ENCODE peak calls at places on chromosomes 2 and 18, in five cellular contexts. One of them, this sample, is unnamed.

GRCh38 chr18:64803471-64803870 is 654.6 kb upstream of the LINC00305 start:
- DNase-seq in HFFc6: no peak
- DNase-seq in WERI-Rb-1: no peak
- DNase-seq in fibroblast of the aortic adventitia: no peak
- DNase-seq in H9: no peak
- DNase-seq in this sample: no peak

GRCh38 chr2:161418715-161419337 is 2.7 kb downstream of the TBR1 start:
- DNase-seq in H9: peak
- DNase-seq in HFFc6: no peak
- DNase-seq in fibroblast of the aortic adventitia: no peak
- DNase-seq in WERI-Rb-1: no peak
- DNase-seq in this sample: peak

GRCh38 chr2:70498528-70498927 is 55.1 kb downstream of the TGFA start:
- DNase-seq in fibroblast of the aortic adventitia: no peak
- DNase-seq in HFFc6: no peak
- DNase-seq in WERI-Rb-1: no peak
- DNase-seq in H9: no peak
- DNase-seq in this sample: no peak

GRCh38 chr18:72727038-72727690 is 140.6 kb downstream of the NETO1 start:
- DNase-seq in H9: no peak
- DNase-seq in fibroblast of the aortic adventitia: no peak
- DNase-seq in HFFc6: no peak
- DNase-seq in WERI-Rb-1: no peak
- DNase-seq in this sample: no peak

GRCh38 chr2:177754476-177754873 is 318.1 kb downstream of the PDE11A start:
- DNase-seq in WERI-Rb-1: no peak
- DNase-seq in fibroblast of the aortic adventitia: no peak
- DNase-seq in H9: no peak
- DNase-seq in HFFc6: no peak
- DNase-seq in this sample: no peak

GRCh38 chr2:76667764-76668163 is 854.4 kb downstream of the LRRTM4 start:
- DNase-seq in fibroblast of the aortic adventitia: no peak
- DNase-seq in HFFc6: no peak
- DNase-seq in WERI-Rb-1: no peak
- DNase-seq in H9: no peak
- DNase-seq in this sample: no peak

GRCh38 chr18:76686737-76687231 is 135.6 kb upstream of the ZNF236 start:
- DNase-seq in WERI-Rb-1: peak
- DNase-seq in HFFc6: peak
- DNase-seq in H9: peak
- DNase-seq in fibroblast of the aortic adventitia: peak
- DNase-seq in this sample: peak

GRCh38 chr2:233063269-233063975 is 3.3 kb downstream of the INPP5D start:
- DNase-seq in WERI-Rb-1: peak
- DNase-seq in HFFc6: no peak
- DNase-seq in fibroblast of the aortic adventitia: no peak
- DNase-seq in H9: peak
- DNase-seq in this sample: no peak

GRCh38 chr18:75923169-75923568 is 495.7 kb upstream of the SMIM21 start:
- DNase-seq in HFFc6: peak
- DNase-seq in fibroblast of the aortic adventitia: peak
- DNase-seq in WERI-Rb-1: no peak
- DNase-seq in H9: no peak
- DNase-seq in this sample: no peak

GRCh38 chr2:112947374-112947773 is 30.4 kb upstream of the IL36G start:
- DNase-seq in H9: no peak
- DNase-seq in fibroblast of the aortic adventitia: no peak
- DNase-seq in HFFc6: no peak
- DNase-seq in WERI-Rb-1: no peak
- DNase-seq in this sample: no peak

GRCh38 chr2:21175895-21176646 is 52.3 kb downstream of the TDRD15 start:
- DNase-seq in WERI-Rb-1: no peak
- DNase-seq in fibroblast of the aortic adventitia: no peak
- DNase-seq in HFFc6: no peak
- DNase-seq in H9: no peak
- DNase-seq in this sample: no peak

GRCh38 chr2:64359892-64360657 is 93.9 kb upstream of the LGALSL start:
- DNase-seq in HFFc6: peak
- DNase-seq in WERI-Rb-1: no peak
- DNase-seq in H9: peak
- DNase-seq in fibroblast of the aortic adventitia: peak
- DNase-seq in this sample: no peak

GRCh38 chr2:124153713-124154112 is 128.6 kb downstream of the CNTNAP5 start:
- DNase-seq in fibroblast of the aortic adventitia: no peak
- DNase-seq in HFFc6: no peak
- DNase-seq in WERI-Rb-1: peak
- DNase-seq in H9: no peak
- DNase-seq in this sample: no peak

GRCh38 chr2:238742664-238743063 is 105.2 kb upstream of the TWIST2 start:
- DNase-seq in WERI-Rb-1: no peak
- DNase-seq in fibroblast of the aortic adventitia: no peak
- DNase-seq in H9: no peak
- DNase-seq in HFFc6: no peak
- DNase-seq in this sample: no peak

GRCh38 chr2:202908186-202908585 is 3.3 kb downstream of the WDR12 start:
- DNase-seq in WERI-Rb-1: no peak
- DNase-seq in fibroblast of the aortic adventitia: no peak
- DNase-seq in HFFc6: no peak
- DNase-seq in H9: no peak
- DNase-seq in this sample: no peak

GRCh38 chr2:84257871-84258270 is 201.2 kb downstream of the SUCLG1 start:
- DNase-seq in HFFc6: no peak
- DNase-seq in WERI-Rb-1: no peak
- DNase-seq in fibroblast of the aortic adventitia: no peak
- DNase-seq in H9: no peak
- DNase-seq in this sample: no peak

GRCh38 chr2:185583058-185583816 is 155.4 kb upstream of the FSIP2 start:
- DNase-seq in HFFc6: no peak
- DNase-seq in WERI-Rb-1: no peak
- DNase-seq in fibroblast of the aortic adventitia: peak
- DNase-seq in H9: peak
- DNase-seq in this sample: no peak

GRCh38 chr2:54859997-54860701 is 136.7 kb downstream of the EML6 start:
- DNase-seq in HFFc6: peak
- DNase-seq in fibroblast of the aortic adventitia: peak
- DNase-seq in WERI-Rb-1: no peak
- DNase-seq in H9: no peak
- DNase-seq in this sample: no peak

GRCh38 chr18:34809697-34810096 is 99.6 kb downstream of the DTNA start:
- DNase-seq in WERI-Rb-1: peak
- DNase-seq in HFFc6: peak
- DNase-seq in H9: peak
- DNase-seq in fibroblast of the aortic adventitia: peak
- DNase-seq in this sample: no peak
- TF ChIP-seq CTCF in WERI-Rb-1: peak
- TF ChIP-seq CTCF in HFFc6: peak
- TF ChIP-seq CTCF in H9: peak
- TF ChIP-seq CTCF in fibroblast of the aortic adventitia: peak
- TF ChIP-seq CTCF in this sample: no peak

GRCh38 chr2:105313877-105314276 is 15.7 kb downstream of the TGFBRAP1 start:
- DNase-seq in H9: no peak
- DNase-seq in HFFc6: no peak
- DNase-seq in fibroblast of the aortic adventitia: no peak
- DNase-seq in WERI-Rb-1: no peak
- DNase-seq in this sample: no peak

GRCh38 chr2:105317937-105318336 is 11.6 kb downstream of the TGFBRAP1 start:
- DNase-seq in H9: no peak
- DNase-seq in fibroblast of the aortic adventitia: no peak
- DNase-seq in HFFc6: no peak
- DNase-seq in WERI-Rb-1: no peak
- DNase-seq in this sample: no peak

GRCh38 chr2:105320651-105321215 is 8.8 kb downstream of the TGFBRAP1 start:
- DNase-seq in H9: no peak
- DNase-seq in WERI-Rb-1: peak
- DNase-seq in fibroblast of the aortic adventitia: no peak
- DNase-seq in HFFc6: no peak
- DNase-seq in this sample: no peak

DNA sequence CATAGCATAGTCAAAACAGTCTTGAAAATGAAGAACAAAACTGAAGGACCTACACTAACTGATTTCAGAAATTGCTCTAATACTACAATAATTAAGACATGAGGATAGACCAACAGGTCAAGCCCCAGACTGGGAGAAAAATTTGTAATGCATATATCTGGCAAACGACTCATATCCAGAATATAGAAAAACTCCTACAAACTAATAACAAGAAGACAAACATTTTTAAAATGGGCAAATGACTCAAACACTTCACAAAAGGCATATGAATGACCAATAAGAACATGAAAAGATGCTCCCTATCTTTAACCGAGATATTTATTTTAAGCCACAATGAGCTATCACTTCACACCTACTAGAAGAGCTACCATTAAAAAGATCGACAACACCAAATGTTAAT is 14.2 kb downstream of the TGFBRAP1 start:
- DNase-seq in WERI-Rb-1: no peak
- DNase-seq in H9: no peak
- DNase-seq in HFFc6: no peak
- DNase-seq in fibroblast of the aortic adventitia: no peak
- DNase-seq in this sample: no peak
- TF ChIP-seq CTCF in WERI-Rb-1: no peak
- TF ChIP-seq CTCF in H9: no peak
- TF ChIP-seq CTCF in HFFc6: no peak
- TF ChIP-seq CTCF in fibroblast of the aortic adventitia: no peak
- TF ChIP-seq CTCF in this sample: no peak

GRCh38 chr2:114123925-114124324 is 234.0 kb downstream of the ACTR3 start:
- DNase-seq in HFFc6: no peak
- DNase-seq in H9: no peak
- DNase-seq in fibroblast of the aortic adventitia: no peak
- DNase-seq in WERI-Rb-1: no peak
- DNase-seq in this sample: no peak

GRCh38 chr2:114122861-114123391 is 233.0 kb downstream of the ACTR3 start:
- DNase-seq in H9: no peak
- DNase-seq in fibroblast of the aortic adventitia: no peak
- DNase-seq in WERI-Rb-1: no peak
- DNase-seq in HFFc6: no peak
- DNase-seq in this sample: no peak

GRCh38 chr2:114119846-114120348 is 230.0 kb downstream of the ACTR3 start:
- DNase-seq in H9: no peak
- DNase-seq in WERI-Rb-1: peak
- DNase-seq in fibroblast of the aortic adventitia: peak
- DNase-seq in HFFc6: peak
- DNase-seq in this sample: no peak

GRCh38 chr2:114113527-114113926 is 223.6 kb downstream of the ACTR3 start:
- DNase-seq in H9: peak
- DNase-seq in HFFc6: no peak
- DNase-seq in fibroblast of the aortic adventitia: no peak
- DNase-seq in WERI-Rb-1: no peak
- DNase-seq in this sample: no peak

GRCh38 chr2:114118088-114118487 is 228.2 kb downstream of the ACTR3 start:
- DNase-seq in WERI-Rb-1: no peak
- DNase-seq in HFFc6: no peak
- DNase-seq in fibroblast of the aortic adventitia: no peak
- DNase-seq in H9: no peak
- DNase-seq in this sample: no peak
- TF ChIP-seq CTCF in WERI-Rb-1: no peak
- TF ChIP-seq CTCF in HFFc6: no peak
- TF ChIP-seq CTCF in fibroblast of the aortic adventitia: no peak
- TF ChIP-seq CTCF in H9: no peak
- TF ChIP-seq CTCF in this sample: no peak

GRCh38 chr2:1620081-1620480 is 124.2 kb downstream of the PXDN start:
- DNase-seq in fibroblast of the aortic adventitia: no peak
- DNase-seq in HFFc6: no peak
- DNase-seq in WERI-Rb-1: no peak
- DNase-seq in H9: no peak
- DNase-seq in this sample: no peak
- TF ChIP-seq CTCF in fibroblast of the aortic adventitia: no peak
- TF ChIP-seq CTCF in HFFc6: no peak
- TF ChIP-seq CTCF in WERI-Rb-1: no peak
- TF ChIP-seq CTCF in H9: no peak
- TF ChIP-seq CTCF in this sample: no peak

DNA sequence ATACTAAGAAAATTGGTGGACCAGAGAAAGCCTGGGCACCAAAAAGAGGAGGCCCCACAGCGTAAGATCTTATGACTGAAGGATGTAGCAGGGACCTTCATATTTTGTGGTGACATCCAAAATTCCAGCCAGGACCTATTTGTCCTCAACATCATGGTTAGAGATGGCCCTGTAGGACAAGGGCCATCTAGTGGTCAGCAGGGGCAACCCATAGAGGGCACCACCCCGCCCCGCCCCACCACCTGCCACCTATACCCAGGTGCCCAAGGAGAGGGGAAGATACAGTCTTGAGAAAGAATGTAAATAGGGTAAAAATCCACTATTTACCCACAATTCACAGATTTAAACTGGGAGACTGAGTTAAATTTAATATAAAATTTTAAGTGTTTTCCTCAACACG is 59.6 kb upstream of the TMEM163 start:
- DNase-seq in WERI-Rb-1: peak
- DNase-seq in HFFc6: no peak
- DNase-seq in fibroblast of the aortic adventitia: no peak
- DNase-seq in H9: peak
- DNase-seq in this sample: no peak
- TF ChIP-seq CTCF in WERI-Rb-1: peak
- TF ChIP-seq CTCF in HFFc6: peak
- TF ChIP-seq CTCF in fibroblast of the aortic adventitia: peak
- TF ChIP-seq CTCF in H9: peak
- TF ChIP-seq CTCF in this sample: no peak

This sample was measured in mesothelial cell of epicardium.